ENCODE peak calls at places on chromosome 4, in nine cellular contexts. G is CD4-positive, alpha-beta memory T cell; N is CD8-positive, alpha-beta memory T cell; Q is suprapubic skin; Z is CD4-positive, CD25-positive, alpha-beta regulatory T cell; A is cardiac muscle cell; F is stomach; K is AG10803; R is heart left ventricle. M is an unnamed sample.

GRCh38 chr4:87555751-87556619 is 26.8 kb upstream of the SPARCL1 start:
- DNase-seq in G (no peak), N (no peak), Q (no peak), Z (no peak), A (peak; percentile 76), F (no peak), K (peak; percentile 87), R (no peak), M (no peak)

GRCh38 chr4:34181311-34181808 is 2063.0 kb downstream of the ARAP2 start:
- DNase-seq in G (no peak), N (no peak), Q (no peak), Z (no peak), A (peak; percentile 92), F (no peak), K (peak; percentile 90), R (no peak), M (no peak)

GRCh38 chr4:155376387-155377268 is at the start of gene MAP9:
- DNase-seq in G (peak; percentile 89), N (peak; percentile 90), Q (peak; percentile 84), Z (peak; percentile 96), A (peak; percentile 98), F (peak; percentile 84), K (peak; percentile 89), R (peak; percentile 92), M (peak; percentile 89)

GRCh38 chr4:151091047-151091446 is 8.4 kb upstream of the RPS3A start:
- DNase-seq in G (no peak), N (no peak), Q (no peak), Z (no peak), A (no peak), F (no peak), K (no peak), R (no peak), M (no peak)

GRCh38 chr4:78666830-78667258 is 109.3 kb upstream of the BMP2K start:
- DNase-seq in G (no peak), N (no peak), Q (no peak), Z (no peak), A (no peak), F (no peak), K (no peak), R (no peak), M (no peak)

GRCh38 chr4:75547647-75548387 is 8.0 kb upstream of the ODAPH start:
- DNase-seq in G (no peak), N (no peak), Q (no peak), Z (no peak), A (peak; percentile 82), F (peak; percentile 31), K (peak; percentile 46), R (peak; percentile 18), M (no peak)

GRCh38 chr4:107220976-107221375 is 184.9 kb upstream of the DKK2 start:
- DNase-seq in G (no peak), N (no peak), Q (no peak), Z (no peak), A (peak; percentile 6), F (no peak), K (peak; percentile 50), R (no peak), M (no peak)

GRCh38 chr4:77581724-77582123 is 23.9 kb upstream of the CXCL13 start:
- DNase-seq in G (no peak), N (no peak), Q (no peak), Z (no peak), A (peak; percentile 61), F (no peak), K (no peak), R (no peak), M (no peak)

GRCh38 chr4:173332021-173332487 is 2.1 kb downstream of the HMGB2 start:
- DNase-seq in G (no peak), N (no peak), Q (no peak), Z (peak; percentile 52), A (peak; percentile 39), F (no peak), K (peak; percentile 50), R (no peak), M (no peak)

GRCh38 chr4:159002950-159003349 is 99.9 kb upstream of the RAPGEF2 start:
- DNase-seq in G (no peak), N (no peak), Q (no peak), Z (no peak), A (peak; percentile 77), F (no peak), K (peak; percentile 32), R (no peak), M (no peak)

GRCh38 chr4:31667701-31668100 is 947.5 kb downstream of the PCDH7 start:
- DNase-seq in G (no peak), N (no peak), Q (no peak), Z (no peak), A (no peak), F (no peak), K (no peak), R (no peak), M (no peak)

GRCh38 chr4:16136321-16136720 is 52.5 kb upstream of the PROM1 start:
- DNase-seq in G (no peak), N (no peak), Q (no peak), Z (no peak), A (peak; percentile 23), F (no peak), K (peak; percentile 15), R (no peak), M (no peak)

GRCh38 chr4:105061136-105061696 is 85.5 kb upstream of the TET2 start:
- DNase-seq in G (peak; percentile 6), N (peak; percentile 3), Q (no peak), Z (peak; percentile 77), A (peak; percentile 61), F (no peak), K (no peak), R (no peak), M (no peak)

GRCh38 chr4:175953960-175954521 is 111.6 kb upstream of the WDR17 start:
- DNase-seq in G (no peak), N (no peak), Q (no peak), Z (peak; percentile 2), A (no peak), F (no peak), K (no peak), R (no peak), M (no peak)

GRCh38 chr4:39312821-39313220 is 53.3 kb downstream of the RFC1 start:
- DNase-seq in G (no peak), N (no peak), Q (no peak), Z (no peak), A (no peak), F (no peak), K (no peak), R (no peak), M (no peak)

GRCh38 chr4:151991001-151991883 is 230.4 kb upstream of the GATB start:
- DNase-seq in G (peak; percentile 36), N (peak; percentile 42), Q (no peak), Z (peak; percentile 47), A (no peak), F (no peak), K (no peak), R (no peak), M (no peak)

GRCh38 chr4:83208776-83209365 is 75.7 kb downstream of the COQ2 start:
- DNase-seq in G (no peak), N (no peak), Q (no peak), Z (no peak), A (no peak), F (no peak), K (peak; percentile 72), R (no peak), M (no peak)

GRCh38 chr4:126992910-126993309 is 639.8 kb upstream of the INTU start:
- DNase-seq in G (no peak), N (no peak), Q (no peak), Z (no peak), A (peak; percentile 9), F (no peak), K (no peak), R (no peak), M (no peak)

GRCh38 chr4:88745175-88745574 is 47.5 kb upstream of the NAP1L5 start:
- DNase-seq in G (no peak), N (no peak), Q (no peak), Z (no peak), A (no peak), F (no peak), K (no peak), R (no peak), M (no peak)

GRCh38 chr4:184648220-184649025 is 824 bp downstream of the CASP3 start:
- DNase-seq in G (peak; percentile 46), N (peak; percentile 48), Q (peak; percentile 87), Z (peak; percentile 83), A (peak; percentile 61), F (peak; percentile 70), K (peak; percentile 51), R (peak; percentile 83), M (peak; percentile 67)

GRCh38 chr4:174332741-174333493 is 49.2 kb downstream of the CEP44 start:
- DNase-seq in G (no peak), N (no peak), Q (no peak), Z (no peak), A (peak; percentile 53), F (no peak), K (no peak), R (no peak), M (no peak)

GRCh38 chr4:114318309-114318708 is 280.3 kb upstream of the UGT8 start:
- DNase-seq in G (no peak), N (no peak), Q (no peak), Z (no peak), A (no peak), F (no peak), K (peak; percentile 19), R (no peak), M (no peak)

GRCh38 chr4:186265683-186266648 is at the start of gene F11:
- DNase-seq in G (no peak), N (no peak), Q (no peak), Z (no peak), A (no peak), F (no peak), K (no peak), R (no peak), M (no peak)
- H3K4me3 ChIP-seq in G (no peak within 1 kb of the TSS), N (no peak within 1 kb of the TSS), Q (no peak within 1 kb of the TSS), Z (no peak within 1 kb of the TSS), A (peak within 1 kb of the TSS; percentile 13), F (no peak within 1 kb of the TSS), K (no peak within 1 kb of the TSS), R (no peak within 1 kb of the TSS), M (no peak within 1 kb of the TSS)

DNA sequence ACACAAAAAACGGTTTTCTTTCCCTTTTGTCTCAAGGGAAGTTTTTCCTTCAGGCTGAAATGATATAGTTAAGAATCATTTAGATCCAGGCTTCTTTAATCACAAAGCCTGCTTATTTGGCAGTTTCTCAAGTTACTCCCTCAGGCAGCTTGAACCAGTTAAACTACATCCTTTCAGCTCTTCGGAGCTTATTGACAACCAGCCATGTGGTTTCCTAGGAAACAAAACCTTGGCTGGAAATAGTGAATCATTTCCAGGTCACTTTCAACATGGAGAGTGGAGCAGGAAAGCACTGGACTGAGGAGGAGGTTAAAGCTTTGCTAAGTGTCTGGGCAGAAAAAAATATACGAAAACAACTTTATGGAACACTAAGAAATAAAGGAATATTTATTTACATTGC is 23.0 kb upstream of the AASDH start:
- DNase-seq in G (no peak), N (no peak), Q (no peak), Z (peak; percentile 25), A (peak; percentile 98), F (peak; percentile 47), K (peak; percentile 98), R (peak; percentile 71), M (peak; percentile 67)
- H3K4me3 ChIP-seq in G (no peak overlapping the region), N (no peak overlapping the region), Q (peak overlapping the region; percentile 21), Z (no peak overlapping the region), A (no peak overlapping the region), F (peak overlapping the region; percentile 10), K (peak overlapping the region; percentile 49), R (peak overlapping the region; percentile 47), M (no peak overlapping the region)

GRCh38 chr4:119059221-119059620 is 76.4 kb upstream of the MYOZ2 start:
- DNase-seq in G (no peak), N (no peak), Q (no peak), Z (no peak), A (no peak), F (no peak), K (no peak), R (no peak), M (no peak)
- H3K4me3 ChIP-seq in G (no peak overlapping the region), N (no peak overlapping the region), Q (no peak overlapping the region), Z (no peak overlapping the region), A (no peak overlapping the region), F (no peak overlapping the region), K (no peak overlapping the region), R (no peak overlapping the region), M (no peak overlapping the region)

GRCh38 chr4:99816611-99817309 is at the start of gene DAPP1:
- DNase-seq in G (peak; percentile 82), N (peak; percentile 82), Q (peak; percentile 82), Z (peak; percentile 95), A (no peak), F (peak; percentile 74), K (no peak), R (no peak), M (peak; percentile 40)
- H3K4me3 ChIP-seq in G (peak within 1 kb of the TSS; percentile 92), N (peak within 1 kb of the TSS; percentile 59), Q (peak within 1 kb of the TSS; percentile 45), Z (peak within 1 kb of the TSS; percentile 91), A (no peak within 1 kb of the TSS), F (peak within 1 kb of the TSS; percentile 31), K (no peak within 1 kb of the TSS), R (peak within 1 kb of the TSS; percentile 43), M (no peak within 1 kb of the TSS)